ENCODE peak calls at places on chromosomes 5 and 9, in six cellular contexts. N is HCT116, R is K562, W is H1, V is HepG2, T is GM12878. G is an unnamed sample.
A peak's percentile ranks its signal among the peaks of the same experiment; 100 is the strongest.

GRCh38 chr9:81146684-81147337 is 542.5 kb downstream of the TLE1 start:
- DNase-seq in N (no peak), R (no peak), W (no peak), V (no peak), T (no peak), G (no peak)

GRCh38 chr9:123996731-123997421 is 14.7 kb upstream of the LHX2 start:
- DNase-seq in N (no peak), R (no peak), W (no peak), V (no peak), T (no peak), G (no peak)

GRCh38 chr9:69502671-69503301 is 169.4 kb downstream of the APBA1 start:
- DNase-seq in N (no peak), R (no peak), W (no peak), V (no peak), T (no peak), G (no peak)

GRCh38 chr5:178249191-178249989 is 16.8 kb upstream of the PHYKPL start:
- DNase-seq in N (no peak), R (no peak), W (no peak), V (no peak), T (no peak), G (no peak)

GRCh38 chr5:132480546-132481242 is 9.9 kb downstream of the IRF1 start:
- DNase-seq in N (no peak), R (no peak), W (no peak), V (no peak), T (no peak), G (no peak)

GRCh38 chr5:12566441-12566840 is 662.2 kb upstream of the CTNND2 start:
- DNase-seq in N (no peak), R (no peak), W (no peak), V (no peak), T (no peak), G (no peak)

GRCh38 chr5:173493846-173494245 is 122.6 kb downstream of the BOD1 start:
- DNase-seq in N (no peak), R (no peak), W (no peak), V (no peak), T (no peak), G (no peak)

GRCh38 chr9:126985870-126986498 is 71.4 kb downstream of the RALGPS1 start:
- DNase-seq in N (peak; percentile 93), R (no peak), W (no peak), V (peak; percentile 5), T (peak; percentile 92), G (no peak)

GRCh38 chr9:95129651-95130291 is 187.7 kb downstream of the FANCC start:
- DNase-seq in N (no peak), R (no peak), W (no peak), V (peak; percentile 50), T (no peak), G (no peak)

GRCh38 chr9:135069556-135070197 is 17.8 kb upstream of the OLFM1 start:
- DNase-seq in N (no peak), R (no peak), W (no peak), V (no peak), T (no peak), G (no peak)

GRCh38 chr5:100889165-100889564 is 13.9 kb downstream of the ST8SIA4 start:
- DNase-seq in N (no peak), R (no peak), W (no peak), V (no peak), T (no peak), G (no peak)

GRCh38 chr5:77645158-77645994 is 6.9 kb upstream of the OTP start:
- DNase-seq in N (peak; percentile 29), R (peak; percentile 86), W (no peak), V (peak; percentile 13), T (no peak), G (no peak)

GRCh38 chr9:88235615-88236014 is 97.3 kb upstream of the SPATA31C2 start:
- DNase-seq in N (no peak), R (no peak), W (no peak), V (no peak), T (no peak), G (no peak)

GRCh38 chr9:21160178-21160577 is 6.3 kb downstream of the IFNA21 start:
- DNase-seq in N (no peak), R (no peak), W (no peak), V (no peak), T (peak; percentile 43), G (no peak)

GRCh38 chr5:163089233-163089632 is 348.2 kb upstream of the CCNG1 start:
- DNase-seq in N (no peak), R (no peak), W (no peak), V (no peak), T (no peak), G (no peak)

GRCh38 chr9:76773051-76773450 is 8.8 kb downstream of the PCA3 start:
- DNase-seq in N (no peak), R (no peak), W (no peak), V (no peak), T (no peak), G (no peak)

GRCh38 chr5:141001854-141002666 is 35.8 kb downstream of the PCDHAC2 start:
- DNase-seq in N (peak; percentile 31), R (no peak), W (peak; percentile 85), V (no peak), T (no peak), G (no peak)

GRCh38 chr9:32580631-32581300 is 7.8 kb upstream of the NDUFB6 start:
- DNase-seq in N (no peak), R (no peak), W (no peak), V (peak; percentile 13), T (no peak), G (no peak)
- TF ChIP-seq JUND in N (no peak), R (no peak), W (no peak), V (no peak), T (no peak), G (no peak)

GRCh38 chr5:54765327-54765726 is 220.1 kb downstream of the ESM1 start:
- DNase-seq in N (no peak), R (no peak), W (no peak), V (no peak), T (no peak), G (peak; percentile 55)

GRCh38 chr5:54772232-54773168 is 212.9 kb downstream of the ESM1 start:
- DNase-seq in N (no peak), R (no peak), W (no peak), V (no peak), T (no peak), G (no peak)

GRCh38 chr5:54766748-54767147 is 218.6 kb downstream of the ESM1 start:
- DNase-seq in N (no peak), R (peak; percentile 23), W (no peak), V (no peak), T (no peak), G (no peak)

GRCh38 chr5:54769746-54770145 is 215.6 kb downstream of the ESM1 start:
- DNase-seq in N (no peak), R (no peak), W (no peak), V (no peak), T (no peak), G (no peak)

GRCh38 chr5:54769072-54769471 is 216.3 kb downstream of the ESM1 start:
- DNase-seq in N (no peak), R (peak; percentile 20), W (no peak), V (no peak), T (no peak), G (peak; percentile 67)
- TF ChIP-seq JUND in N (no peak), R (no peak), W (no peak), V (no peak), T (no peak), G (no peak)

GRCh38 chr5:115530426-115530825 is 14.1 kb downstream of the FEM1C start:
- DNase-seq in N (no peak), R (no peak), W (no peak), V (no peak), T (no peak), G (no peak)
- TF ChIP-seq JUND in N (no peak), R (no peak), W (no peak), V (no peak), T (no peak), G (no peak)

DNA sequence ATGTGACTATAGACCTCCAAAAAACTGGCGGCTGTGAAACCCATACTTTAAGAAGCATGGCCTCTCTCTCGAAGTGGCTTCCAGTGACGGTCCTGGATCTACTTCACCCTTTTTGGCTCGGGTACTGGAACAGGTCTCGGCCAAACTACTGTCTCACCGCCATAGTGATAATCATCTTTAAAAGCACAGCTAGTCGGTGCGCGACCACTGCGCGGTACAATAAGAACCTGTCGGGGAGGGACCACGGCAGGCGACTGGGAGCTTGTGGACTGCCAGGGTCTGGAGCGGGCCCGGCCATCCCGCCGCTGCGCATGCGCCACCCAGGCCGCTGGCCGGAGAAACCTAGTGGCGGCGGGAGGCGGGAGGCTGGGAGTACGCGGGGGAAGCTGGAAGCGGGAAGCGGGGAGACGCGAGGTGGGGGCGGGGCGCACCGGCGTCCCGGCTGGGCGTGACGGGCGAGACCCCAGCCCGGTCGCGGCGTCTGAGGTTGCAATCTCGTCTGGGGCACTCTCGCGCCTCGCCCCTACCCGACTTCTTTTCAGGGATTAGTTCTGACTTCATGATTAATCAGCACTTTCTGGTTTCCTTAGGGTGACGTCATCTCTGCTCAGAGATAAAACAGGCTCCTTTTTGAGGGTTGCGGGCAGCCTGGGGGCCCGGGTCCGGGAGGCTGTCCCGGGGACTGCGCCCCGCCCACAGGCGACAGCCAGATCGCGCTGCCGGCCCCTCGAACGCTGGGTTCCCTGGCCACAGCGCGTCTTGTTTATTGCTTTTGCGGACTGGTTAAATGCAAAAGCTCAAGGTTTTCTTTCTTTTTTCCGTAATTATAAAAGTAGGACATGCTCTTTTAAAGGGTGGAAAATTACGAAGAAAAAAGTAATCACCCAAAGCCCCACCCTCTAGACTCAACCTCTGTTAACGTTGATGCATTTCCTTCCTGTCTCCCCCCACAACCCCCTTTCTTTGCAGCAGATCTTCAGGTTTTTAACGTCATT is 266.8 kb downstream of the CWC27 start:
- DNase-seq in N (peak; percentile 69), R (peak; percentile 98), W (peak; percentile 81), V (peak; percentile 68), T (peak; percentile 40), G (peak; percentile 85)
- TF ChIP-seq JUND in N (peak; percentile 63), R (peak; percentile 99), W (peak; percentile 99), V (no peak), T (peak; percentile 90), G (no peak)

GRCh38 chr5:169065400-169065799 is 235.5 kb downstream of the SLIT3 start:
- DNase-seq in N (no peak), R (no peak), W (no peak), V (no peak), T (no peak), G (no peak)

GRCh38 chr5:169064093-169064492 is 236.8 kb downstream of the SLIT3 start:
- DNase-seq in N (no peak), R (no peak), W (no peak), V (no peak), T (no peak), G (peak; percentile 44)

GRCh38 chr5:169067641-169068316 is 233.2 kb downstream of the SLIT3 start:
- DNase-seq in N (no peak), R (no peak), W (no peak), V (no peak), T (no peak), G (no peak)

DNA sequence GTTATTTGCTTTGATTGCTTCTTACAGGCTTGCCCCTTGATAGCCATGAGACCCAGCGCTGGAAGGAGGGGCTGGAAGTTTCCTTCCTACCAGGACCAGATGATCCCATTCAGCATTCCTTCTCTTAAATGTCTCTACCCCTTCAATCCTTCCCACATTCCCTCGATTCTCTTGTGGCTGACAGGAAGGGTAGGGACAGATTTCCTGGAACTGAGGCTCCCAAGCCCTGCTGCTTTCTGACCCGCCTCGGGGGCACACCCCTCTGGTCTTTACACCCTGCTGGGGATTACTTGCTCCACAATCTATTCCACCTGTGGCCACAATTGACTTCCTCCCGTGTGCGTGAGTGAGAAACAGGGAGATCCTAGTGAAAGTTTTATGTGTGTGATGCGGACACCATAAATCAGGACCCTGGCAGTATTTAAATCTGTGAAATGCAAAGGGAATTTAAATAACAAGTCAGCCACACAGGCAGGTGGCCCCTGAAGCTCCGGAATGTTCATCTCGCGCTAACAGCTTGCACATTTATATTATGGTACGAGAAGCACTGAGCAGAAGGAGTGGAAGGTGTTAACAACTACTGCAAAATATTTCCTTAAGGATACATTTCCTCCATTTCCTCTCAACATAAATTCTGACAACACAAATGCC is 237.5 kb downstream of the SLIT3 start:
- DNase-seq in N (no peak), R (no peak), W (no peak), V (no peak), T (no peak), G (no peak)
- TF ChIP-seq JUND in N (no peak), R (no peak), W (no peak), V (no peak), T (no peak), G (no peak)

G was measured in T47D.